ENCODE peak calls at places on chromosomes 16 and 17, in eight cellular contexts. S is OCI-M1; U is effector CD4-positive, alpha-beta T cell; H is stimulated activated CD4-positive, alpha-beta T cell treated with anti-CD3 and anti-CD28 coated beads, Interleukin-1b, Interleukin-23, amount 100 ng/mL, for 48 hours; G is D341Med; L is T47D; Q is H1; O is memory B cell. J is an unnamed sample.

GRCh38 chr17:40938981-40939380 is 1.5 kb upstream of the KRT23 start:
- DNase-seq in S (no peak), U (no peak), H (no peak), G (no peak), L (no peak), Q (no peak), O (no peak), J (no peak)

GRCh38 chr16:4494746-4495490 is 18.7 kb downstream of the HMOX2 start:
- DNase-seq in S (no peak), U (no peak), H (no peak), G (no peak), L (no peak), Q (no peak), O (no peak), J (no peak)

GRCh38 chr16:10332301-10332700 is 53.6 kb upstream of the ATF7IP2 start:
- DNase-seq in S (no peak), U (no peak), H (no peak), G (no peak), L (no peak), Q (no peak), O (no peak), J (no peak)

GRCh38 chr16:57469917-57470470 is 7.5 kb downstream of the POLR2C start:
- DNase-seq in S (no peak), U (no peak), H (no peak), G (no peak), L (no peak), Q (no peak), O (no peak), J (no peak)

GRCh38 chr16:57823836-57824235 is 21.5 kb upstream of the KIFC3 start:
- DNase-seq in S (no peak), U (no peak), H (no peak), G (no peak), L (no peak), Q (no peak), O (no peak), J (no peak)

GRCh38 chr17:76193616-76194015 is 46.7 kb downstream of the RNF157 start:
- DNase-seq in S (no peak), U (no peak), H (no peak), G (no peak), L (no peak), Q (no peak), O (no peak), J (no peak)

GRCh38 chr17:64180089-64180488 is 50.1 kb upstream of the ERN1 start:
- DNase-seq in S (no peak), U (no peak), H (no peak), G (no peak), L (no peak), Q (no peak), O (no peak), J (no peak)

GRCh38 chr16:81403601-81404391 is 40.8 kb upstream of the CMIP start:
- DNase-seq in S (peak; percentile 94), U (peak; percentile 74), H (peak; percentile 80), G (peak; percentile 89), L (peak; percentile 92), Q (peak; percentile 53), O (peak; percentile 85), J (peak; percentile 35)

GRCh38 chr16:4372578-4373355 is 1.1 kb downstream of the VASN start:
- DNase-seq in S (peak; percentile 45), U (no peak), H (no peak), G (peak; percentile 82), L (no peak), Q (no peak), O (peak; percentile 43), J (no peak)

GRCh38 chr16:25108054-25108453 is 3.5 kb upstream of the LCMT1 start:
- DNase-seq in S (peak; percentile 53), U (peak; percentile 16), H (peak; percentile 31), G (no peak), L (no peak), Q (no peak), O (peak; percentile 54), J (no peak)

GRCh38 chr16:48212033-48212432 is 32.1 kb upstream of the LONP2 start:
- DNase-seq in S (no peak), U (no peak), H (no peak), G (no peak), L (no peak), Q (no peak), O (no peak), J (no peak)

GRCh38 chr16:79217375-79218011 is 383.0 kb downstream of the MAF start:
- DNase-seq in S (no peak), U (no peak), H (peak; percentile 30), G (no peak), L (no peak), Q (no peak), O (no peak), J (no peak)

GRCh38 chr17:21304091-21304490 is 19.6 kb downstream of the MAP2K3 start:
- DNase-seq in S (no peak), U (no peak), H (no peak), G (no peak), L (no peak), Q (no peak), O (no peak), J (no peak)

GRCh38 chr17:43398724-43399595 is at the start of gene ARL4D:
- DNase-seq in S (peak; percentile 82), U (peak; percentile 85), H (peak; percentile 78), G (peak; percentile 92), L (peak; percentile 79), Q (no peak), O (peak; percentile 65), J (peak; percentile 87)

GRCh38 chr16:49055824-49056545 is 225.7 kb downstream of the CBLN1 start:
- DNase-seq in S (no peak), U (no peak), H (no peak), G (no peak), L (no peak), Q (no peak), O (no peak), J (no peak)

GRCh38 chr17:32335647-32336046 is 6.3 kb downstream of the C17orf75 start:
- DNase-seq in S (no peak), U (no peak), H (no peak), G (no peak), L (no peak), Q (no peak), O (no peak), J (no peak)

GRCh38 chr17:957856-958421 is 21.6 kb downstream of the NXN start:
- DNase-seq in S (no peak), U (no peak), H (no peak), G (no peak), L (no peak), Q (no peak), O (no peak), J (no peak)

GRCh38 chr17:54521137-54521536 is 379.5 kb upstream of the TOM1L1 start:
- DNase-seq in S (no peak), U (no peak), H (no peak), G (no peak), L (no peak), Q (no peak), O (no peak), J (no peak)

GRCh38 chr16:71894229-71894920 is 956 bp upstream of the IST1 start:
- DNase-seq in S (peak; percentile 80), U (peak; percentile 22), H (peak; percentile 33), G (peak; percentile 25), L (no peak), Q (peak; percentile 39), O (no peak), J (no peak)

GRCh38 chr17:83192161-83192788 is 112.9 kb downstream of the METRNL start:
- DNase-seq in S (no peak), U (no peak), H (no peak), G (peak; percentile 19), L (no peak), Q (no peak), O (no peak), J (no peak)

GRCh38 chr17:1726626-1727257 is 2.2 kb downstream of the WDR81 start:
- DNase-seq in S (no peak), U (no peak), H (no peak), G (no peak), L (no peak), Q (no peak), O (no peak), J (no peak)

GRCh38 chr17:40323731-40324650 is 15.0 kb downstream of the RARA start:
- DNase-seq in S (no peak), U (peak; percentile 82), H (peak; percentile 45), G (no peak), L (no peak), Q (no peak), O (peak; percentile 89), J (no peak)

GRCh38 chr16:88453621-88454314 is 688 bp downstream of the ZFPM1 start:
- DNase-seq in S (peak; percentile 42), U (no peak), H (no peak), G (no peak), L (no peak), Q (no peak), O (no peak), J (no peak)

GRCh38 chr17:12821376-12821940 is 32.2 kb downstream of the ARHGAP44 start:
- DNase-seq in S (no peak), U (no peak), H (no peak), G (no peak), L (peak; percentile 1), Q (no peak), O (no peak), J (no peak)

J was measured in putamen.